ENCODE peak calls at places on chromosomes 13 and 19, in eight cellular contexts. One of them, this sample, is unnamed.

GRCh38 chr13:82833928-82834327 is 1048.3 kb downstream of the SLITRK1 start:
- DNase-seq in heart right ventricle: no peak
- DNase-seq in lung: no peak
- DNase-seq in neural progenitor cell: no peak
- DNase-seq in tibial artery: no peak
- DNase-seq in GM23338: no peak
- DNase-seq in CD8-positive, alpha-beta T cell: no peak
- DNase-seq in transverse colon: no peak
- DNase-seq in this sample: no peak

GRCh38 chr19:1074512-1075283 is 7.7 kb downstream of the ARHGAP45 start:
- DNase-seq in lung: peak; percentile 92
- DNase-seq in tibial artery: peak; percentile 84
- DNase-seq in GM23338: no peak
- DNase-seq in CD8-positive, alpha-beta T cell: peak; percentile 90
- DNase-seq in transverse colon: peak; percentile 94
- DNase-seq in heart right ventricle: peak; percentile 85
- DNase-seq in neural progenitor cell: no peak
- DNase-seq in this sample: peak; percentile 82

GRCh38 chr19:43766755-43767043 is 11.9 kb upstream of the SMG9 start:
- DNase-seq in transverse colon: no peak
- DNase-seq in lung: no peak
- DNase-seq in GM23338: no peak
- DNase-seq in CD8-positive, alpha-beta T cell: no peak
- DNase-seq in tibial artery: no peak
- DNase-seq in heart right ventricle: no peak
- DNase-seq in neural progenitor cell: no peak
- DNase-seq in this sample: no peak

GRCh38 chr19:1624458-1624857 is 19.2 kb upstream of the UQCR11 start:
- DNase-seq in GM23338: peak; percentile 96
- DNase-seq in CD8-positive, alpha-beta T cell: peak; percentile 22
- DNase-seq in lung: peak; percentile 54
- DNase-seq in heart right ventricle: peak; percentile 50
- DNase-seq in transverse colon: peak; percentile 48
- DNase-seq in neural progenitor cell: peak; percentile 81
- DNase-seq in tibial artery: no peak
- DNase-seq in this sample: no peak

GRCh38 chr13:99467764-99468163 is 33.5 kb upstream of the TM9SF2 start:
- DNase-seq in GM23338: no peak
- DNase-seq in heart right ventricle: no peak
- DNase-seq in lung: no peak
- DNase-seq in CD8-positive, alpha-beta T cell: no peak
- DNase-seq in tibial artery: no peak
- DNase-seq in neural progenitor cell: no peak
- DNase-seq in transverse colon: no peak
- DNase-seq in this sample: no peak

GRCh38 chr19:3322199-3322978 is 44.0 kb upstream of the NFIC start:
- DNase-seq in GM23338: no peak
- DNase-seq in transverse colon: no peak
- DNase-seq in CD8-positive, alpha-beta T cell: no peak
- DNase-seq in lung: no peak
- DNase-seq in tibial artery: no peak
- DNase-seq in heart right ventricle: no peak
- DNase-seq in neural progenitor cell: no peak
- DNase-seq in this sample: no peak

GRCh38 chr19:572891-573825 is 762 bp downstream of the BSG start:
- DNase-seq in heart right ventricle: peak; percentile 53
- DNase-seq in tibial artery: peak; percentile 74
- DNase-seq in CD8-positive, alpha-beta T cell: no peak
- DNase-seq in neural progenitor cell: peak; percentile 78
- DNase-seq in lung: peak; percentile 52
- DNase-seq in transverse colon: peak; percentile 64
- DNase-seq in GM23338: peak; percentile 59
- DNase-seq in this sample: no peak

GRCh38 chr13:99528547-99528946 is 27.3 kb downstream of the TM9SF2 start:
- DNase-seq in heart right ventricle: no peak
- DNase-seq in neural progenitor cell: peak; percentile 8
- DNase-seq in CD8-positive, alpha-beta T cell: no peak
- DNase-seq in transverse colon: no peak
- DNase-seq in tibial artery: no peak
- DNase-seq in GM23338: no peak
- DNase-seq in lung: no peak
- DNase-seq in this sample: no peak

GRCh38 chr19:46955813-46956371 is 63.7 kb upstream of the NPAS1 start:
- DNase-seq in CD8-positive, alpha-beta T cell: no peak
- DNase-seq in GM23338: no peak
- DNase-seq in lung: no peak
- DNase-seq in tibial artery: no peak
- DNase-seq in neural progenitor cell: no peak
- DNase-seq in heart right ventricle: no peak
- DNase-seq in transverse colon: no peak
- DNase-seq in this sample: no peak

GRCh38 chr19:53132231-53132991 is at the start of gene ZNF415:
- DNase-seq in neural progenitor cell: peak; percentile 96
- DNase-seq in transverse colon: peak; percentile 79
- DNase-seq in GM23338: peak; percentile 98
- DNase-seq in heart right ventricle: peak; percentile 87
- DNase-seq in lung: peak; percentile 72
- DNase-seq in CD8-positive, alpha-beta T cell: no peak
- DNase-seq in tibial artery: peak; percentile 89
- DNase-seq in this sample: peak; percentile 82

GRCh38 chr13:69997061-69997460 is 110.6 kb upstream of the ATXN8OS start:
- DNase-seq in heart right ventricle: no peak
- DNase-seq in GM23338: no peak
- DNase-seq in neural progenitor cell: no peak
- DNase-seq in lung: no peak
- DNase-seq in CD8-positive, alpha-beta T cell: no peak
- DNase-seq in transverse colon: no peak
- DNase-seq in tibial artery: no peak
- DNase-seq in this sample: no peak

GRCh38 chr19:4737955-4738580 is 14.4 kb upstream of the DPP9 start:
- DNase-seq in transverse colon: no peak
- DNase-seq in lung: no peak
- DNase-seq in tibial artery: no peak
- DNase-seq in CD8-positive, alpha-beta T cell: no peak
- DNase-seq in neural progenitor cell: peak; percentile 86
- DNase-seq in heart right ventricle: no peak
- DNase-seq in GM23338: no peak
- DNase-seq in this sample: no peak

GRCh38 chr19:15871570-15871969 is 26.3 kb downstream of the CYP4F2 start:
- DNase-seq in GM23338: no peak
- DNase-seq in tibial artery: no peak
- DNase-seq in lung: no peak
- DNase-seq in transverse colon: peak; percentile 11
- DNase-seq in heart right ventricle: no peak
- DNase-seq in neural progenitor cell: no peak
- DNase-seq in CD8-positive, alpha-beta T cell: no peak
- DNase-seq in this sample: no peak

GRCh38 chr19:29467824-29468401 is 57.9 kb upstream of the VSTM2B start:
- DNase-seq in neural progenitor cell: peak; percentile 56
- DNase-seq in transverse colon: no peak
- DNase-seq in CD8-positive, alpha-beta T cell: no peak
- DNase-seq in heart right ventricle: no peak
- DNase-seq in lung: peak; percentile 16
- DNase-seq in tibial artery: no peak
- DNase-seq in GM23338: peak; percentile 69
- DNase-seq in this sample: no peak

GRCh38 chr13:108214511-108215383 is 589 bp downstream of the LIG4 start:
- DNase-seq in transverse colon: no peak
- DNase-seq in lung: no peak
- DNase-seq in heart right ventricle: peak; percentile 17
- DNase-seq in neural progenitor cell: peak; percentile 51
- DNase-seq in GM23338: peak; percentile 60
- DNase-seq in CD8-positive, alpha-beta T cell: no peak
- DNase-seq in tibial artery: no peak
- DNase-seq in this sample: no peak

GRCh38 chr13:42367836-42368235 is 95.9 kb downstream of the AKAP11 start:
- DNase-seq in tibial artery: no peak
- DNase-seq in lung: no peak
- DNase-seq in heart right ventricle: no peak
- DNase-seq in neural progenitor cell: no peak
- DNase-seq in GM23338: no peak
- DNase-seq in CD8-positive, alpha-beta T cell: no peak
- DNase-seq in transverse colon: no peak
- DNase-seq in this sample: no peak

GRCh38 chr13:77466757-77467156 is 68.7 kb upstream of the SCEL start:
- DNase-seq in CD8-positive, alpha-beta T cell: no peak
- DNase-seq in lung: no peak
- DNase-seq in neural progenitor cell: no peak
- DNase-seq in GM23338: no peak
- DNase-seq in transverse colon: no peak
- DNase-seq in tibial artery: no peak
- DNase-seq in heart right ventricle: no peak
- DNase-seq in this sample: no peak

GRCh38 chr13:46063292-46063691 is 10.7 kb upstream of the ZC3H13 start:
- DNase-seq in transverse colon: no peak
- DNase-seq in CD8-positive, alpha-beta T cell: no peak
- DNase-seq in GM23338: no peak
- DNase-seq in neural progenitor cell: no peak
- DNase-seq in heart right ventricle: no peak
- DNase-seq in lung: no peak
- DNase-seq in tibial artery: no peak
- DNase-seq in this sample: no peak

GRCh38 chr19:14150041-14150769 is 13.8 kb upstream of the ASF1B start:
- DNase-seq in CD8-positive, alpha-beta T cell: no peak
- DNase-seq in tibial artery: no peak
- DNase-seq in neural progenitor cell: no peak
- DNase-seq in transverse colon: no peak
- DNase-seq in heart right ventricle: no peak
- DNase-seq in lung: no peak
- DNase-seq in GM23338: peak; percentile 45
- DNase-seq in this sample: no peak

GRCh38 chr19:54388803-54389144 is 24.0 kb upstream of the LAIR1 start:
- DNase-seq in tibial artery: no peak
- DNase-seq in CD8-positive, alpha-beta T cell: no peak
- DNase-seq in GM23338: no peak
- DNase-seq in heart right ventricle: no peak
- DNase-seq in neural progenitor cell: no peak
- DNase-seq in transverse colon: no peak
- DNase-seq in lung: no peak
- DNase-seq in this sample: no peak

GRCh38 chr13:77810430-77810829 is 108.2 kb downstream of the EDNRB start:
- DNase-seq in lung: no peak
- DNase-seq in CD8-positive, alpha-beta T cell: no peak
- DNase-seq in neural progenitor cell: no peak
- DNase-seq in GM23338: peak; percentile 50
- DNase-seq in tibial artery: no peak
- DNase-seq in heart right ventricle: no peak
- DNase-seq in transverse colon: no peak
- DNase-seq in this sample: no peak

GRCh38 chr13:51397262-51397933 is 55.4 kb downstream of the INTS6 start:
- DNase-seq in CD8-positive, alpha-beta T cell: no peak
- DNase-seq in heart right ventricle: no peak
- DNase-seq in neural progenitor cell: peak; percentile 21
- DNase-seq in tibial artery: peak; percentile 72
- DNase-seq in GM23338: peak; percentile 52
- DNase-seq in lung: no peak
- DNase-seq in transverse colon: peak; percentile 10
- DNase-seq in this sample: peak; percentile 54

GRCh38 chr13:97281028-97281427 is 58.9 kb downstream of the MBNL2 start:
- DNase-seq in transverse colon: no peak
- DNase-seq in lung: no peak
- DNase-seq in CD8-positive, alpha-beta T cell: no peak
- DNase-seq in neural progenitor cell: no peak
- DNase-seq in GM23338: no peak
- DNase-seq in heart right ventricle: no peak
- DNase-seq in tibial artery: no peak
- DNase-seq in this sample: no peak
- H3K4me1 ChIP-seq in transverse colon: peaks cover 67% of the 10 kb centered on the region
- H3K4me1 ChIP-seq in lung: peaks cover 9% of the 10 kb centered on the region
- H3K4me1 ChIP-seq in CD8-positive, alpha-beta T cell: no peaks in the 10 kb centered on the region
- H3K4me1 ChIP-seq in neural progenitor cell: no peaks in the 10 kb centered on the region
- H3K4me1 ChIP-seq in GM23338: no peaks in the 10 kb centered on the region
- H3K4me1 ChIP-seq in heart right ventricle: peaks cover 99% of the 10 kb centered on the region
- H3K4me1 ChIP-seq in tibial artery: no peaks in the 10 kb centered on the region
- H3K4me1 ChIP-seq in this sample: peaks cover 3% of the 10 kb centered on the region

GRCh38 chr13:39353988-39354387 is 249.0 kb downstream of the LHFPL6 start:
- DNase-seq in tibial artery: no peak
- DNase-seq in transverse colon: no peak
- DNase-seq in CD8-positive, alpha-beta T cell: no peak
- DNase-seq in heart right ventricle: no peak
- DNase-seq in GM23338: no peak
- DNase-seq in lung: no peak
- DNase-seq in neural progenitor cell: no peak
- DNase-seq in this sample: no peak
- TF ChIP-seq CTCF in tibial artery: no peak
- TF ChIP-seq CTCF in transverse colon: no peak
- TF ChIP-seq CTCF in CD8-positive, alpha-beta T cell: no peak
- TF ChIP-seq CTCF in heart right ventricle: no peak
- TF ChIP-seq CTCF in GM23338: no peak
- TF ChIP-seq CTCF in lung: no peak
- TF ChIP-seq CTCF in neural progenitor cell: no peak
- TF ChIP-seq CTCF in this sample: no peak

GRCh38 chr19:17192751-17193150 is 22.4 kb upstream of the USE1 start:
- DNase-seq in GM23338: no peak
- DNase-seq in heart right ventricle: no peak
- DNase-seq in transverse colon: no peak
- DNase-seq in tibial artery: no peak
- DNase-seq in lung: no peak
- DNase-seq in neural progenitor cell: no peak
- DNase-seq in CD8-positive, alpha-beta T cell: no peak
- DNase-seq in this sample: no peak
- H3K4me3 ChIP-seq in GM23338: no peak overlapping the region
- H3K4me3 ChIP-seq in heart right ventricle: no peak overlapping the region
- H3K4me3 ChIP-seq in transverse colon: no peak overlapping the region
- H3K4me3 ChIP-seq in tibial artery: no peak overlapping the region
- H3K4me3 ChIP-seq in lung: no peak overlapping the region
- H3K4me3 ChIP-seq in neural progenitor cell: no peak overlapping the region
- H3K4me3 ChIP-seq in CD8-positive, alpha-beta T cell: no peak overlapping the region
- H3K4me3 ChIP-seq in this sample: no peak overlapping the region

GRCh38 chr19:12777217-12778019 is 2.1 kb upstream of the HOOK2 start:
- DNase-seq in lung: peak; percentile 78
- DNase-seq in transverse colon: peak; percentile 87
- DNase-seq in heart right ventricle: peak; percentile 87
- DNase-seq in tibial artery: peak; percentile 88
- DNase-seq in neural progenitor cell: peak; percentile 89
- DNase-seq in GM23338: peak; percentile 93
- DNase-seq in CD8-positive, alpha-beta T cell: peak; percentile 68
- DNase-seq in this sample: peak; percentile 71
- H3K4me1 ChIP-seq in lung: peaks cover 17% of the 10 kb centered on the region
- H3K4me1 ChIP-seq in transverse colon: peaks cover 54% of the 10 kb centered on the region
- H3K4me1 ChIP-seq in heart right ventricle: peaks cover 67% of the 10 kb centered on the region
- H3K4me1 ChIP-seq in tibial artery: no peaks in the 10 kb centered on the region
- H3K4me1 ChIP-seq in neural progenitor cell: peaks cover 22% of the 10 kb centered on the region
- H3K4me1 ChIP-seq in GM23338: peaks cover 18% of the 10 kb centered on the region
- H3K4me1 ChIP-seq in CD8-positive, alpha-beta T cell: peaks cover 38% of the 10 kb centered on the region
- H3K4me1 ChIP-seq in this sample: peaks cover 5% of the 10 kb centered on the region

GRCh38 chr13:21849323-21849722 is 178.4 kb downstream of the FGF9 start:
- DNase-seq in lung: no peak
- DNase-seq in transverse colon: no peak
- DNase-seq in GM23338: peak; percentile 79
- DNase-seq in CD8-positive, alpha-beta T cell: no peak
- DNase-seq in neural progenitor cell: peak; percentile 45
- DNase-seq in heart right ventricle: no peak
- DNase-seq in tibial artery: no peak
- DNase-seq in this sample: no peak
- TF ChIP-seq CTCF in lung: peak; percentile 31
- TF ChIP-seq CTCF in transverse colon: peak; percentile 66
- TF ChIP-seq CTCF in GM23338: peak; percentile 66
- TF ChIP-seq CTCF in CD8-positive, alpha-beta T cell: peak; percentile 53
- TF ChIP-seq CTCF in neural progenitor cell: peak; percentile 57
- TF ChIP-seq CTCF in heart right ventricle: peak; percentile 23
- TF ChIP-seq CTCF in tibial artery: peak; percentile 53
- TF ChIP-seq CTCF in this sample: peak; percentile 36

GRCh38 chr19:51702103-51702753 is 9.1 kb downstream of the SPACA6 start:
- DNase-seq in tibial artery: peak; percentile 90
- DNase-seq in CD8-positive, alpha-beta T cell: no peak
- DNase-seq in lung: peak; percentile 93
- DNase-seq in GM23338: peak; percentile 93
- DNase-seq in neural progenitor cell: peak; percentile 85
- DNase-seq in heart right ventricle: peak; percentile 82
- DNase-seq in transverse colon: peak; percentile 84
- DNase-seq in this sample: peak; percentile 90
- H3K4me3 ChIP-seq in tibial artery: no peak overlapping the region
- H3K4me3 ChIP-seq in CD8-positive, alpha-beta T cell: no peak overlapping the region
- H3K4me3 ChIP-seq in lung: no peak overlapping the region
- H3K4me3 ChIP-seq in GM23338: peak overlapping the region; percentile 66
- H3K4me3 ChIP-seq in neural progenitor cell: peak overlapping the region; percentile 62
- H3K4me3 ChIP-seq in heart right ventricle: no peak overlapping the region
- H3K4me3 ChIP-seq in transverse colon: no peak overlapping the region
- H3K4me3 ChIP-seq in this sample: peak overlapping the region; percentile 71